ENCODE peak calls at places on chromosomes 1 and 21, in nine cellular contexts. Y is fibroblast of the aortic adventitia; K is heart left ventricle; J is activated CD8-positive, alpha-beta memory T cell treated with anti-CD3 and anti-CD28 coated beads, Interleukin-2, amount 50 U/mL, for 4 hours; P is G401; C is GM12878; H is H54; L is amygdala; T is NB4. V is an unnamed sample.

GRCh38 chr1:212062832-212063438 is 27.4 kb downstream of the DTL start:
- DNase-seq in Y (peak), K (no peak), J (no peak), P (peak), C (no peak), H (no peak), L (no peak), T (peak), V (no peak)

GRCh38 chr21:35226302-35226701 is 177.2 kb upstream of the RUNX1 start:
- DNase-seq in Y (peak), K (no peak), J (no peak), P (no peak), C (no peak), H (no peak), L (no peak), T (no peak), V (no peak)

GRCh38 chr1:39819091-39819812 is 30.6 kb upstream of the BMP8B start:
- DNase-seq in Y (no peak), K (no peak), J (no peak), P (no peak), C (no peak), H (no peak), L (no peak), T (no peak), V (no peak)

GRCh38 chr1:24980836-24981631 is 51.0 kb upstream of the RUNX3 start:
- DNase-seq in Y (no peak), K (no peak), J (no peak), P (no peak), C (no peak), H (no peak), L (no peak), T (no peak), V (no peak)

GRCh38 chr1:49364676-49365075 is 588.0 kb upstream of the BEND5 start:
- DNase-seq in Y (no peak), K (no peak), J (no peak), P (no peak), C (no peak), H (no peak), L (no peak), T (no peak), V (no peak)

GRCh38 chr1:16173447-16174260 is 17.8 kb upstream of the EPHA2 start:
- DNase-seq in Y (peak), K (no peak), J (no peak), P (no peak), C (no peak), H (peak), L (no peak), T (no peak), V (no peak)

GRCh38 chr1:114902343-114902742 is 47.7 kb downstream of the SYCP1 start:
- DNase-seq in Y (no peak), K (no peak), J (no peak), P (no peak), C (no peak), H (no peak), L (no peak), T (no peak), V (no peak)

GRCh38 chr1:247294282-247294681 is 37.4 kb downstream of the ZNF496 start:
- DNase-seq in Y (peak), K (no peak), J (no peak), P (no peak), C (no peak), H (peak), L (no peak), T (no peak), V (no peak)

GRCh38 chr1:228381336-228381735 is 25.3 kb downstream of the TRIM11 start:
- DNase-seq in Y (no peak), K (no peak), J (no peak), P (no peak), C (no peak), H (no peak), L (no peak), T (no peak), V (no peak)